ENCODE peak calls at places on chromosomes 4 and X, in five cellular contexts. P is mammary epithelial cell, Q is IMR-90, I is SK-N-SH, F is NT2/D1. O is an unnamed sample.

GRCh38 chr4:40121515-40121914 is 64.9 kb downstream of the N4BP2 start:
- DNase-seq in P (peak; percentile 70), Q (peak; percentile 89), I (no peak), F (no peak), O (no peak)

GRCh38 chr4:84573738-84574720 is 8.9 kb upstream of the CDS1 start:
- DNase-seq in P (peak; percentile 60), Q (no peak), I (no peak), F (no peak), O (no peak)

GRCh38 chr4:80362578-80363181 is 27.1 kb downstream of the CFAP299 start:
- DNase-seq in P (peak; percentile 23), Q (peak; percentile 51), I (peak; percentile 39), F (peak; percentile 23), O (peak; percentile 65)

GRCh38 chr4:181194096-181194495 is 1049.1 kb upstream of the TENM3 start:
- DNase-seq in P (no peak), Q (peak; percentile 1), I (no peak), F (no peak), O (no peak)

GRCh38 chrX:153635788-153636668 is 11.0 kb upstream of the DUSP9 start:
- DNase-seq in P (no peak), Q (no peak), I (peak; percentile 63), F (no peak), O (peak; percentile 86)

GRCh38 chr4:137116144-137116543 is 416.1 kb downstream of the PCDH18 start:
- DNase-seq in P (peak; percentile 1), Q (peak; percentile 6), I (no peak), F (no peak), O (no peak)

GRCh38 chrX:47169726-47170515 is 23.7 kb upstream of the UBA1 start:
- DNase-seq in P (no peak), Q (peak; percentile 54), I (peak; percentile 14), F (no peak), O (peak; percentile 15)

GRCh38 chr4:154049457-154050181 is 260.7 kb upstream of the SFRP2 start:
- DNase-seq in P (peak; percentile 16), Q (no peak), I (peak; percentile 39), F (peak; percentile 25), O (peak; percentile 77)

GRCh38 chr4:152369203-152369902 is 166.5 kb downstream of the FBXW7 start:
- DNase-seq in P (no peak), Q (no peak), I (no peak), F (no peak), O (no peak)

GRCh38 chr4:100823066-100823992 is 305.5 kb upstream of the EMCN start:
- DNase-seq in P (peak; percentile 68), Q (no peak), I (no peak), F (no peak), O (no peak)

GRCh38 chrX:85107407-85107806 is 103.7 kb downstream of the APOOL start:
- DNase-seq in P (peak; percentile 53), Q (no peak), I (no peak), F (no peak), O (no peak)

GRCh38 chr4:190018201-190018920 is 8.7 kb downstream of the FRG2 start:
- DNase-seq in P (no peak), Q (no peak), I (no peak), F (no peak), O (no peak)

GRCh38 chr4:7939377-7940108 is at the start of gene AFAP1:
- DNase-seq in P (peak; percentile 83), Q (peak; percentile 76), I (peak; percentile 99), F (peak; percentile 76), O (peak; percentile 92)

GRCh38 chr4:144304025-144304424 is 163.5 kb upstream of the GYPA start:
- DNase-seq in P (no peak), Q (no peak), I (no peak), F (no peak), O (no peak)

GRCh38 chrX:15293471-15293870 is 22.0 kb downstream of the ASB11 start:
- DNase-seq in P (peak; percentile 21), Q (no peak), I (no peak), F (no peak), O (no peak)

GRCh38 chrX:11740794-11741193 is 17.2 kb upstream of the MSL3 start:
- DNase-seq in P (no peak), Q (no peak), I (no peak), F (no peak), O (no peak)

GRCh38 chrX:101231080-101231479 is 11.5 kb downstream of the DRP2 start:
- DNase-seq in P (no peak), Q (no peak), I (no peak), F (no peak), O (no peak)

GRCh38 chrX:153870791-153871360 is 15.1 kb downstream of the L1CAM start:
- DNase-seq in P (no peak), Q (no peak), I (peak; percentile 60), F (no peak), O (no peak)

GRCh38 chrX:63664741-63665140 is 120.3 kb downstream of the ARHGEF9 start:
- DNase-seq in P (no peak), Q (peak; percentile 11), I (no peak), F (no peak), O (no peak)

GRCh38 chr4:153556441-153556815 is 90.3 kb downstream of the TMEM131L start:
- DNase-seq in P (no peak), Q (no peak), I (no peak), F (no peak), O (no peak)

GRCh38 chrX:85084770-85085393 is 81.2 kb downstream of the APOOL start:
- DNase-seq in P (peak; percentile 14), Q (peak; percentile 49), I (peak; percentile 50), F (no peak), O (no peak)

GRCh38 chr4:117093581-117093980 is 8.2 kb upstream of the TRAM1L1 start:
- DNase-seq in P (no peak), Q (peak; percentile 7), I (no peak), F (no peak), O (no peak)

GRCh38 chr4:117096886-117097285 is 11.5 kb upstream of the TRAM1L1 start:
- DNase-seq in P (no peak), Q (no peak), I (no peak), F (no peak), O (no peak)

GRCh38 chr4:117096462-117096861 is 11.1 kb upstream of the TRAM1L1 start:
- DNase-seq in P (no peak), Q (no peak), I (no peak), F (no peak), O (no peak)
- H3K9ac ChIP-seq in P (no peak overlapping the region), Q (no peak overlapping the region), I (no peak overlapping the region), F (no peak overlapping the region), O (no peak overlapping the region)

DNA sequence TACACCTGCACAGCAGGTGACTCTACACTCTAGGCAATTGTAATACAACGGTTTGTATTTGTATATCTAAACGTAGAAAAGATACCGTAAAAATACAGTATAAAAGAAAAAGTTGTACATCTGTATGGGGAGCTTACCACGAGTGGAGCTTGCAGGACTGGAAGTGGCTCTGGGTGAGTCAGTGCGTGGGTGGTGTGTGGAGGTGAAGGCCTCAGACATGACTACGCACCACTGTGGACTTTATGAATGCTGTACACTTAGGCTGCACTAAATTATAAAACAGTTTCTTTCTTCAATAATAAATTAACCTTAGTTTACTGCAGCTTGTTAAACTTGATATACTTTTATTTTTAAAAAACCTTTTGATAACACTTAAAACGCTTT is 85.0 kb upstream of the FAT1 start:
- DNase-seq in P (peak; percentile 73), Q (peak; percentile 96), I (no peak), F (no peak), O (no peak)
- H3K9ac ChIP-seq in P (no peak overlapping the region), Q (no peak overlapping the region), I (no peak overlapping the region), F (no peak overlapping the region), O (no peak overlapping the region)

GRCh38 chr4:182510836-182511235 is 267.6 kb downstream of the TENM3 start:
- DNase-seq in P (no peak), Q (no peak), I (no peak), F (no peak), O (no peak)

GRCh38 chr4:182504440-182504839 is 261.2 kb downstream of the TENM3 start:
- DNase-seq in P (no peak), Q (no peak), I (no peak), F (no peak), O (no peak)

GRCh38 chr4:182513534-182514291 is 270.5 kb downstream of the TENM3 start:
- DNase-seq in P (no peak), Q (no peak), I (no peak), F (no peak), O (no peak)

GRCh38 chr4:182502074-182502473 is 258.9 kb downstream of the TENM3 start:
- DNase-seq in P (no peak), Q (no peak), I (no peak), F (no peak), O (no peak)

GRCh38 chr4:182507808-182508207 is 264.6 kb downstream of the TENM3 start:
- DNase-seq in P (no peak), Q (peak; percentile 35), I (no peak), F (no peak), O (no peak)
- H3K9ac ChIP-seq in P (no peak overlapping the region), Q (no peak overlapping the region), I (no peak overlapping the region), F (no peak overlapping the region), O (no peak overlapping the region)

GRCh38 chr4:61201562-61202099 is 1.5 kb downstream of the ADGRL3 start:
- DNase-seq in P (peak; percentile 32), Q (no peak), I (peak; percentile 50), F (no peak), O (no peak)

GRCh38 chr4:61202100-61202637 is 2.0 kb downstream of the ADGRL3 start:
- DNase-seq in P (peak; percentile 43), Q (no peak), I (peak; percentile 60), F (no peak), O (no peak)

GRCh38 chr4:61202638-61203495 is 2.7 kb downstream of the ADGRL3 start:
- DNase-seq in P (peak; percentile 42), Q (no peak), I (peak; percentile 32), F (no peak), O (peak; percentile 51)

GRCh38 chr4:61200991-61201526 is 933 bp downstream of the ADGRL3 start:
- DNase-seq in P (peak; percentile 46), Q (no peak), I (peak; percentile 56), F (no peak), O (peak; percentile 52)

GRCh38 chr4:61204353-61204752 is 4.2 kb downstream of the ADGRL3 start:
- DNase-seq in P (peak; percentile 73), Q (peak; percentile 52), I (no peak), F (no peak), O (no peak)
- H3K9ac ChIP-seq in P (no peak overlapping the region), Q (no peak overlapping the region), I (no peak overlapping the region), F (no peak overlapping the region), O (no peak overlapping the region)

DNA sequence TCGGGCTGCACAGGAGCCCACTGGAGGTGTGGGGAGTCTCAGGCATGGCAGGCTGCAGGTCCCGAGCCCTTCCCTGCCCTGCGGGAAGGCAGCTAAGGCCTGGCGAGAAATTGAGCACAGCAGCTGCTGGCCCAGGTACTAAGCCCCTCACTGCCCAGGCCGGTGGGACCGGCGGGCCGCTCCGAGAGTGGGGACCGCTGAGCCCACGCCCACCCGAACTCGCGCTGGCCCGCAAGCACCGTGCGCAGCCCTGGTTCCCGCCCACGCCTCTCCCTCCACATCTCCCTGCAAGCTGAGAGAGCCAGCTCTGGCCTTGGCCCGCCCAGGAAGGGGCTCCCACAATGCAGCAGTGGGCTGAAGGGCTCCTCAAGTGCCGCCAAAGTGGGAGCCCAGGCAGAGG is 82.0 kb upstream of the NEIL3 start:
- DNase-seq in P (no peak), Q (no peak), I (no peak), F (no peak), O (no peak)
- H3K9ac ChIP-seq in P (no peak overlapping the region), Q (no peak overlapping the region), I (no peak overlapping the region), F (no peak overlapping the region), O (no peak overlapping the region)

O was measured in H9.